ENCODE peak calls at places on chromosomes 1 and 21, in seven cellular contexts. One of them, this sample, is unnamed.

GRCh38 chr21:15446193-15446592 is 283.6 kb upstream of the USP25 start:
- DNase-seq in stimulated activated CD8-positive, alpha-beta memory T cell treated with anti-CD3 and anti-CD28 coated beads, Interleukin-4, amount 100 ng/mL, for 1 hour: no peak
- DNase-seq in Peyer's patch: no peak
- DNase-seq in aorta: no peak
- DNase-seq in T1000: no peak
- DNase-seq in T-helper 2 cell: no peak
- DNase-seq in stromal cell of bone marrow: no peak
- DNase-seq in this sample: no peak

GRCh38 chr1:201119206-201119814 is 7.1 kb upstream of the CACNA1S start:
- DNase-seq in stimulated activated CD8-positive, alpha-beta memory T cell treated with anti-CD3 and anti-CD28 coated beads, Interleukin-4, amount 100 ng/mL, for 1 hour: peak
- DNase-seq in aorta: no peak
- DNase-seq in Peyer's patch: no peak
- DNase-seq in stromal cell of bone marrow: peak
- DNase-seq in T1000: no peak
- DNase-seq in T-helper 2 cell: peak
- DNase-seq in this sample: peak

GRCh38 chr1:59143824-59144223 is 153.1 kb upstream of the FGGY start:
- DNase-seq in stimulated activated CD8-positive, alpha-beta memory T cell treated with anti-CD3 and anti-CD28 coated beads, Interleukin-4, amount 100 ng/mL, for 1 hour: no peak
- DNase-seq in Peyer's patch: no peak
- DNase-seq in T-helper 2 cell: no peak
- DNase-seq in aorta: no peak
- DNase-seq in stromal cell of bone marrow: no peak
- DNase-seq in T1000: no peak
- DNase-seq in this sample: no peak

GRCh38 chr1:111955755-111956154 is 33.7 kb downstream of the KCND3 start:
- DNase-seq in T-helper 2 cell: no peak
- DNase-seq in Peyer's patch: no peak
- DNase-seq in stromal cell of bone marrow: peak
- DNase-seq in T1000: no peak
- DNase-seq in aorta: no peak
- DNase-seq in stimulated activated CD8-positive, alpha-beta memory T cell treated with anti-CD3 and anti-CD28 coated beads, Interleukin-4, amount 100 ng/mL, for 1 hour: no peak
- DNase-seq in this sample: no peak

GRCh38 chr1:214603819-214604252 is 841 bp downstream of the CENPF start:
- DNase-seq in Peyer's patch: no peak
- DNase-seq in stromal cell of bone marrow: no peak
- DNase-seq in T1000: no peak
- DNase-seq in stimulated activated CD8-positive, alpha-beta memory T cell treated with anti-CD3 and anti-CD28 coated beads, Interleukin-4, amount 100 ng/mL, for 1 hour: no peak
- DNase-seq in T-helper 2 cell: no peak
- DNase-seq in aorta: no peak
- DNase-seq in this sample: no peak

GRCh38 chr21:38590449-38590848 is 92.2 kb upstream of the ERG start:
- DNase-seq in T-helper 2 cell: no peak
- DNase-seq in stromal cell of bone marrow: no peak
- DNase-seq in stimulated activated CD8-positive, alpha-beta memory T cell treated with anti-CD3 and anti-CD28 coated beads, Interleukin-4, amount 100 ng/mL, for 1 hour: no peak
- DNase-seq in Peyer's patch: no peak
- DNase-seq in aorta: no peak
- DNase-seq in T1000: no peak
- DNase-seq in this sample: no peak

GRCh38 chr1:38006008-38006828 is 904 bp upstream of the FHL3 start:
- DNase-seq in T1000: no peak
- DNase-seq in stimulated activated CD8-positive, alpha-beta memory T cell treated with anti-CD3 and anti-CD28 coated beads, Interleukin-4, amount 100 ng/mL, for 1 hour: no peak
- DNase-seq in T-helper 2 cell: no peak
- DNase-seq in stromal cell of bone marrow: no peak
- DNase-seq in Peyer's patch: no peak
- DNase-seq in aorta: peak
- DNase-seq in this sample: no peak

GRCh38 chr1:53643881-53644390 is 95.0 kb downstream of the GLIS1 start:
- DNase-seq in aorta: peak
- DNase-seq in T-helper 2 cell: no peak
- DNase-seq in stimulated activated CD8-positive, alpha-beta memory T cell treated with anti-CD3 and anti-CD28 coated beads, Interleukin-4, amount 100 ng/mL, for 1 hour: no peak
- DNase-seq in stromal cell of bone marrow: no peak
- DNase-seq in T1000: no peak
- DNase-seq in Peyer's patch: no peak
- DNase-seq in this sample: no peak

GRCh38 chr1:45857101-45857700 is 53.8 kb downstream of the MAST2 start:
- DNase-seq in Peyer's patch: no peak
- DNase-seq in aorta: no peak
- DNase-seq in T-helper 2 cell: no peak
- DNase-seq in stromal cell of bone marrow: no peak
- DNase-seq in T1000: no peak
- DNase-seq in stimulated activated CD8-positive, alpha-beta memory T cell treated with anti-CD3 and anti-CD28 coated beads, Interleukin-4, amount 100 ng/mL, for 1 hour: no peak
- DNase-seq in this sample: no peak

GRCh38 chr1:244414543-244414942 is 37.2 kb downstream of the ADSS2 start:
- DNase-seq in stimulated activated CD8-positive, alpha-beta memory T cell treated with anti-CD3 and anti-CD28 coated beads, Interleukin-4, amount 100 ng/mL, for 1 hour: no peak
- DNase-seq in stromal cell of bone marrow: peak
- DNase-seq in Peyer's patch: no peak
- DNase-seq in aorta: no peak
- DNase-seq in T1000: no peak
- DNase-seq in T-helper 2 cell: no peak
- DNase-seq in this sample: no peak

GRCh38 chr1:10515627-10516026 is 40.9 kb downstream of the PEX14 start:
- DNase-seq in stimulated activated CD8-positive, alpha-beta memory T cell treated with anti-CD3 and anti-CD28 coated beads, Interleukin-4, amount 100 ng/mL, for 1 hour: no peak
- DNase-seq in T1000: no peak
- DNase-seq in Peyer's patch: no peak
- DNase-seq in T-helper 2 cell: no peak
- DNase-seq in stromal cell of bone marrow: no peak
- DNase-seq in aorta: no peak
- DNase-seq in this sample: no peak

GRCh38 chr1:247487057-247487456 is 29.2 kb upstream of the OR2B11 start:
- DNase-seq in stimulated activated CD8-positive, alpha-beta memory T cell treated with anti-CD3 and anti-CD28 coated beads, Interleukin-4, amount 100 ng/mL, for 1 hour: peak
- DNase-seq in stromal cell of bone marrow: peak
- DNase-seq in T-helper 2 cell: no peak
- DNase-seq in Peyer's patch: no peak
- DNase-seq in T1000: no peak
- DNase-seq in aorta: no peak
- DNase-seq in this sample: peak

GRCh38 chr1:115115521-115116161 is 26.3 kb upstream of the TSPAN2 start:
- DNase-seq in T-helper 2 cell: no peak
- DNase-seq in T1000: peak
- DNase-seq in aorta: no peak
- DNase-seq in Peyer's patch: no peak
- DNase-seq in stimulated activated CD8-positive, alpha-beta memory T cell treated with anti-CD3 and anti-CD28 coated beads, Interleukin-4, amount 100 ng/mL, for 1 hour: no peak
- DNase-seq in stromal cell of bone marrow: no peak
- DNase-seq in this sample: no peak

GRCh38 chr1:53398091-53398490 is 61.1 kb upstream of the DMRTB1 start:
- DNase-seq in aorta: peak
- DNase-seq in T-helper 2 cell: no peak
- DNase-seq in Peyer's patch: no peak
- DNase-seq in stimulated activated CD8-positive, alpha-beta memory T cell treated with anti-CD3 and anti-CD28 coated beads, Interleukin-4, amount 100 ng/mL, for 1 hour: no peak
- DNase-seq in stromal cell of bone marrow: no peak
- DNase-seq in T1000: no peak
- DNase-seq in this sample: no peak

GRCh38 chr1:165173409-165173808 is 183.1 kb downstream of the LMX1A start:
- DNase-seq in aorta: no peak
- DNase-seq in T1000: no peak
- DNase-seq in T-helper 2 cell: no peak
- DNase-seq in stromal cell of bone marrow: no peak
- DNase-seq in Peyer's patch: no peak
- DNase-seq in stimulated activated CD8-positive, alpha-beta memory T cell treated with anti-CD3 and anti-CD28 coated beads, Interleukin-4, amount 100 ng/mL, for 1 hour: no peak
- DNase-seq in this sample: no peak

GRCh38 chr1:67053785-67054759 is at the start of gene SLC35D1:
- DNase-seq in aorta: peak
- DNase-seq in Peyer's patch: peak
- DNase-seq in stimulated activated CD8-positive, alpha-beta memory T cell treated with anti-CD3 and anti-CD28 coated beads, Interleukin-4, amount 100 ng/mL, for 1 hour: peak
- DNase-seq in stromal cell of bone marrow: peak
- DNase-seq in T-helper 2 cell: peak
- DNase-seq in T1000: peak
- DNase-seq in this sample: peak

GRCh38 chr1:54107131-54107530 is 45.7 kb downstream of the CDCP2 start:
- DNase-seq in T1000: no peak
- DNase-seq in Peyer's patch: no peak
- DNase-seq in stromal cell of bone marrow: no peak
- DNase-seq in stimulated activated CD8-positive, alpha-beta memory T cell treated with anti-CD3 and anti-CD28 coated beads, Interleukin-4, amount 100 ng/mL, for 1 hour: no peak
- DNase-seq in T-helper 2 cell: no peak
- DNase-seq in aorta: no peak
- DNase-seq in this sample: no peak

GRCh38 chr1:225670356-225670755 is 17.4 kb upstream of the ENAH start:
- DNase-seq in T1000: peak
- DNase-seq in stimulated activated CD8-positive, alpha-beta memory T cell treated with anti-CD3 and anti-CD28 coated beads, Interleukin-4, amount 100 ng/mL, for 1 hour: no peak
- DNase-seq in stromal cell of bone marrow: no peak
- DNase-seq in T-helper 2 cell: no peak
- DNase-seq in Peyer's patch: no peak
- DNase-seq in aorta: no peak
- DNase-seq in this sample: no peak

GRCh38 chr1:198892065-198892464 is 253.2 kb downstream of the PTPRC start:
- DNase-seq in T1000: no peak
- DNase-seq in stimulated activated CD8-positive, alpha-beta memory T cell treated with anti-CD3 and anti-CD28 coated beads, Interleukin-4, amount 100 ng/mL, for 1 hour: no peak
- DNase-seq in stromal cell of bone marrow: no peak
- DNase-seq in T-helper 2 cell: no peak
- DNase-seq in aorta: no peak
- DNase-seq in Peyer's patch: no peak
- DNase-seq in this sample: no peak

GRCh38 chr1:45266151-45266801 is 59.9 kb upstream of the ZSWIM5 start:
- DNase-seq in T1000: peak
- DNase-seq in stimulated activated CD8-positive, alpha-beta memory T cell treated with anti-CD3 and anti-CD28 coated beads, Interleukin-4, amount 100 ng/mL, for 1 hour: no peak
- DNase-seq in T-helper 2 cell: no peak
- DNase-seq in Peyer's patch: no peak
- DNase-seq in aorta: peak
- DNase-seq in stromal cell of bone marrow: peak
- DNase-seq in this sample: no peak

GRCh38 chr1:11053758-11054137 is 6.1 kb downstream of the SRM start:
- DNase-seq in Peyer's patch: no peak
- DNase-seq in stimulated activated CD8-positive, alpha-beta memory T cell treated with anti-CD3 and anti-CD28 coated beads, Interleukin-4, amount 100 ng/mL, for 1 hour: no peak
- DNase-seq in T1000: no peak
- DNase-seq in aorta: peak
- DNase-seq in stromal cell of bone marrow: no peak
- DNase-seq in T-helper 2 cell: no peak
- DNase-seq in this sample: no peak

GRCh38 chr21:45341779-45342178 is 54.1 kb upstream of the POFUT2 start:
- DNase-seq in T-helper 2 cell: no peak
- DNase-seq in stimulated activated CD8-positive, alpha-beta memory T cell treated with anti-CD3 and anti-CD28 coated beads, Interleukin-4, amount 100 ng/mL, for 1 hour: no peak
- DNase-seq in aorta: no peak
- DNase-seq in Peyer's patch: no peak
- DNase-seq in stromal cell of bone marrow: no peak
- DNase-seq in T1000: no peak
- DNase-seq in this sample: no peak

GRCh38 chr1:247007511-247008405 is at the start of gene ZNF695:
- DNase-seq in T1000: peak
- DNase-seq in stromal cell of bone marrow: peak
- DNase-seq in aorta: peak
- DNase-seq in T-helper 2 cell: peak
- DNase-seq in Peyer's patch: peak
- DNase-seq in stimulated activated CD8-positive, alpha-beta memory T cell treated with anti-CD3 and anti-CD28 coated beads, Interleukin-4, amount 100 ng/mL, for 1 hour: peak
- DNase-seq in this sample: peak

GRCh38 chr21:34526618-34527290 is 14.7 kb upstream of the KCNE1 start:
- DNase-seq in Peyer's patch: no peak
- DNase-seq in stromal cell of bone marrow: peak
- DNase-seq in T-helper 2 cell: peak
- DNase-seq in stimulated activated CD8-positive, alpha-beta memory T cell treated with anti-CD3 and anti-CD28 coated beads, Interleukin-4, amount 100 ng/mL, for 1 hour: no peak
- DNase-seq in aorta: peak
- DNase-seq in T1000: peak
- DNase-seq in this sample: no peak

GRCh38 chr1:183957216-183957830 is 80.2 kb downstream of the COLGALT2 start:
- DNase-seq in stimulated activated CD8-positive, alpha-beta memory T cell treated with anti-CD3 and anti-CD28 coated beads, Interleukin-4, amount 100 ng/mL, for 1 hour: no peak
- DNase-seq in aorta: no peak
- DNase-seq in T1000: no peak
- DNase-seq in Peyer's patch: no peak
- DNase-seq in stromal cell of bone marrow: no peak
- DNase-seq in T-helper 2 cell: no peak
- DNase-seq in this sample: no peak

GRCh38 chr21:21196848-21197247 is 198.6 kb downstream of the NCAM2 start:
- DNase-seq in T-helper 2 cell: no peak
- DNase-seq in T1000: no peak
- DNase-seq in stromal cell of bone marrow: no peak
- DNase-seq in aorta: no peak
- DNase-seq in stimulated activated CD8-positive, alpha-beta memory T cell treated with anti-CD3 and anti-CD28 coated beads, Interleukin-4, amount 100 ng/mL, for 1 hour: no peak
- DNase-seq in Peyer's patch: no peak
- DNase-seq in this sample: no peak

GRCh38 chr1:204319462-204319861 is 40.3 kb downstream of the PLEKHA6 start:
- DNase-seq in Peyer's patch: no peak
- DNase-seq in stimulated activated CD8-positive, alpha-beta memory T cell treated with anti-CD3 and anti-CD28 coated beads, Interleukin-4, amount 100 ng/mL, for 1 hour: no peak
- DNase-seq in stromal cell of bone marrow: peak
- DNase-seq in aorta: no peak
- DNase-seq in T1000: peak
- DNase-seq in T-helper 2 cell: no peak
- DNase-seq in this sample: no peak

GRCh38 chr1:167510880-167511279 is 7.4 kb downstream of the CD247 start:
- DNase-seq in stromal cell of bone marrow: no peak
- DNase-seq in stimulated activated CD8-positive, alpha-beta memory T cell treated with anti-CD3 and anti-CD28 coated beads, Interleukin-4, amount 100 ng/mL, for 1 hour: no peak
- DNase-seq in T-helper 2 cell: no peak
- DNase-seq in Peyer's patch: no peak
- DNase-seq in T1000: no peak
- DNase-seq in aorta: no peak
- DNase-seq in this sample: no peak

GRCh38 chr1:204814146-204814884 is 56.3 kb upstream of the NFASC start:
- DNase-seq in aorta: no peak
- DNase-seq in Peyer's patch: no peak
- DNase-seq in T1000: no peak
- DNase-seq in T-helper 2 cell: no peak
- DNase-seq in stimulated activated CD8-positive, alpha-beta memory T cell treated with anti-CD3 and anti-CD28 coated beads, Interleukin-4, amount 100 ng/mL, for 1 hour: no peak
- DNase-seq in stromal cell of bone marrow: no peak
- DNase-seq in this sample: no peak

GRCh38 chr1:10368194-10368593 is 30.7 kb upstream of the PGD start:
- DNase-seq in T-helper 2 cell: no peak
- DNase-seq in Peyer's patch: no peak
- DNase-seq in T1000: no peak
- DNase-seq in aorta: no peak
- DNase-seq in stromal cell of bone marrow: no peak
- DNase-seq in stimulated activated CD8-positive, alpha-beta memory T cell treated with anti-CD3 and anti-CD28 coated beads, Interleukin-4, amount 100 ng/mL, for 1 hour: no peak
- DNase-seq in this sample: no peak

GRCh38 chr1:33641099-33641830 is 168.8 kb downstream of the ZSCAN20 start:
- DNase-seq in stromal cell of bone marrow: no peak
- DNase-seq in T-helper 2 cell: no peak
- DNase-seq in stimulated activated CD8-positive, alpha-beta memory T cell treated with anti-CD3 and anti-CD28 coated beads, Interleukin-4, amount 100 ng/mL, for 1 hour: no peak
- DNase-seq in T1000: no peak
- DNase-seq in aorta: no peak
- DNase-seq in Peyer's patch: no peak
- DNase-seq in this sample: no peak

GRCh38 chr1:248046536-248046935 is at the start of gene OR2L3:
- DNase-seq in aorta: no peak
- DNase-seq in T1000: no peak
- DNase-seq in stromal cell of bone marrow: no peak
- DNase-seq in T-helper 2 cell: no peak
- DNase-seq in Peyer's patch: no peak
- DNase-seq in stimulated activated CD8-positive, alpha-beta memory T cell treated with anti-CD3 and anti-CD28 coated beads, Interleukin-4, amount 100 ng/mL, for 1 hour: no peak
- DNase-seq in this sample: no peak

GRCh38 chr1:236168716-236169429 is 26.5 kb downstream of the GPR137B start:
- DNase-seq in stromal cell of bone marrow: peak
- DNase-seq in Peyer's patch: no peak
- DNase-seq in T-helper 2 cell: no peak
- DNase-seq in stimulated activated CD8-positive, alpha-beta memory T cell treated with anti-CD3 and anti-CD28 coated beads, Interleukin-4, amount 100 ng/mL, for 1 hour: no peak
- DNase-seq in T1000: peak
- DNase-seq in aorta: peak
- DNase-seq in this sample: no peak

GRCh38 chr1:179876289-179876715 is 1.3 kb downstream of the TOR1AIP2 start:
- DNase-seq in T-helper 2 cell: no peak
- DNase-seq in aorta: no peak
- DNase-seq in T1000: no peak
- DNase-seq in stimulated activated CD8-positive, alpha-beta memory T cell treated with anti-CD3 and anti-CD28 coated beads, Interleukin-4, amount 100 ng/mL, for 1 hour: no peak
- DNase-seq in Peyer's patch: no peak
- DNase-seq in stromal cell of bone marrow: no peak
- DNase-seq in this sample: no peak

GRCh38 chr1:3473381-3473844 is 18.9 kb downstream of the ARHGEF16 start:
- DNase-seq in stimulated activated CD8-positive, alpha-beta memory T cell treated with anti-CD3 and anti-CD28 coated beads, Interleukin-4, amount 100 ng/mL, for 1 hour: no peak
- DNase-seq in T-helper 2 cell: no peak
- DNase-seq in T1000: peak
- DNase-seq in Peyer's patch: no peak
- DNase-seq in aorta: no peak
- DNase-seq in stromal cell of bone marrow: peak
- DNase-seq in this sample: no peak

GRCh38 chr1:179351281-179351680 is 14.5 kb upstream of the AXDND1 start:
- DNase-seq in T-helper 2 cell: no peak
- DNase-seq in aorta: no peak
- DNase-seq in stromal cell of bone marrow: no peak
- DNase-seq in Peyer's patch: no peak
- DNase-seq in stimulated activated CD8-positive, alpha-beta memory T cell treated with anti-CD3 and anti-CD28 coated beads, Interleukin-4, amount 100 ng/mL, for 1 hour: no peak
- DNase-seq in T1000: no peak
- DNase-seq in this sample: no peak

GRCh38 chr1:85118751-85119150 is 70.5 kb upstream of the MCOLN3 start:
- DNase-seq in T-helper 2 cell: no peak
- DNase-seq in Peyer's patch: no peak
- DNase-seq in T1000: no peak
- DNase-seq in aorta: no peak
- DNase-seq in stimulated activated CD8-positive, alpha-beta memory T cell treated with anti-CD3 and anti-CD28 coated beads, Interleukin-4, amount 100 ng/mL, for 1 hour: no peak
- DNase-seq in stromal cell of bone marrow: no peak
- DNase-seq in this sample: no peak

GRCh38 chr1:115325876-115326275 is 12.2 kb downstream of the NGF start:
- DNase-seq in stromal cell of bone marrow: no peak
- DNase-seq in T-helper 2 cell: no peak
- DNase-seq in aorta: no peak
- DNase-seq in stimulated activated CD8-positive, alpha-beta memory T cell treated with anti-CD3 and anti-CD28 coated beads, Interleukin-4, amount 100 ng/mL, for 1 hour: no peak
- DNase-seq in T1000: no peak
- DNase-seq in Peyer's patch: no peak
- DNase-seq in this sample: no peak

This sample was measured in CD8-positive, alpha-beta T cell.